ENCODE peak calls at places on chromosomes 7 and 10, in four cellular contexts. R is colonic mucosa, S is anterior cingulate cortex, Y is SK-N-DZ. U is an unnamed sample.

GRCh38 chr10:119131512-119132240 is 27.8 kb downstream of the DENND10 start:
- DNase-seq in S (no peak), R (peak), Y (no peak), U (no peak)

GRCh38 chr7:135248546-135248945 is 14.9 kb downstream of the STRA8 start:
- DNase-seq in Y (no peak), R (no peak), S (no peak), U (no peak)

GRCh38 chr10:52801951-52802350 is 29.4 kb upstream of the MBL2 start:
- DNase-seq in R (no peak), S (no peak), Y (no peak), U (no peak)

GRCh38 chr10:97025613-97026242 is 160.0 kb downstream of the SLIT1 start:
- DNase-seq in Y (peak), S (no peak), R (peak), U (peak)

GRCh38 chr10:13272164-13272571 is 27.7 kb downstream of the PHYH start:
- DNase-seq in S (no peak), R (peak), Y (peak), U (peak)

GRCh38 chr10:12348870-12349627 is at the start of gene CAMK1D:
- DNase-seq in S (no peak), R (peak), Y (peak), U (peak)

GRCh38 chr10:89393898-89394297 is 1.5 kb downstream of the IFIT1 start:
- DNase-seq in S (no peak), Y (no peak), R (peak), U (peak)

GRCh38 chr10:129096340-129096984 is 370.6 kb upstream of the MGMT start:
- DNase-seq in Y (no peak), R (no peak), S (no peak), U (no peak)

GRCh38 chr10:80371462-80371861 is 14.9 kb downstream of the DYDC2 start:
- DNase-seq in R (no peak), S (no peak), Y (no peak), U (no peak)

GRCh38 chr10:47367646-47368045 is 16.4 kb downstream of the ZNF488 start:
- DNase-seq in R (no peak), S (no peak), Y (no peak), U (no peak)

GRCh38 chr10:131641231-131641630 is 259.6 kb upstream of the PPP2R2D start:
- DNase-seq in R (no peak), Y (no peak), S (no peak), U (no peak)

GRCh38 chr7:94706991-94707390 is 51.1 kb upstream of the SGCE start:
- DNase-seq in S (no peak), R (no peak), Y (no peak), U (no peak)

GRCh38 chr10:123140164-123140982 is 4.6 kb downstream of the HMX3 start:
- DNase-seq in S (no peak), Y (no peak), R (no peak), U (no peak)

GRCh38 chr10:74891048-74891447 is 64.6 kb downstream of the KAT6B start:
- DNase-seq in R (no peak), S (no peak), Y (no peak), U (peak)

GRCh38 chr7:44220732-44221131 is 20.0 kb downstream of the YKT6 start:
- DNase-seq in S (no peak), R (no peak), Y (no peak), U (no peak)

GRCh38 chr7:143410523-143411004 is 1.9 kb upstream of the EPHA1 start:
- DNase-seq in Y (no peak), S (no peak), R (no peak), U (no peak)

GRCh38 chr7:70761711-70762328 is 370.1 kb upstream of the GALNT17 start:
- DNase-seq in R (no peak), Y (no peak), S (no peak), U (no peak)

U was measured in G401.